ENCODE peak calls at places on chromosomes 12 and 14, in four cellular contexts. K is SK-N-SH, N is K562, G is GM12878. Z is an unnamed sample.

GRCh38 chr14:66330218-66330617 is 156.0 kb upstream of the CCDC196 start:
- DNase-seq in K (no peak), N (no peak), G (no peak), Z (no peak)

GRCh38 chr14:56274556-56274955 is 156.3 kb downstream of the PELI2 start:
- DNase-seq in K (no peak), N (no peak), G (no peak), Z (no peak)

GRCh38 chr14:67515386-67516079 is 17.6 kb upstream of the PLEKHH1 start:
- DNase-seq in K (no peak), N (no peak), G (no peak), Z (no peak)

GRCh38 chr14:91796622-91797347 is 64.9 kb upstream of the CATSPERB start:
- DNase-seq in K (no peak), N (no peak), G (no peak), Z (no peak)

GRCh38 chr12:123260081-123260480 is 11.6 kb downstream of the CDK2AP1 start:
- DNase-seq in K (no peak), N (no peak), G (no peak), Z (no peak)

GRCh38 chr12:18340796-18341195 is 79.5 kb downstream of the PIK3C2G start:
- DNase-seq in K (no peak), N (no peak), G (no peak), Z (no peak)

GRCh38 chr12:49304161-49304560 is 9.2 kb downstream of the PRPH start:
- DNase-seq in K (peak; percentile 59), N (no peak), G (no peak), Z (no peak)

GRCh38 chr12:87119713-87120112 is 863.5 kb upstream of the MGAT4C start:
- DNase-seq in K (peak; percentile 22), N (no peak), G (no peak), Z (no peak)

GRCh38 chr12:46154221-46154975 is 114.4 kb downstream of the SLC38A1 start:
- DNase-seq in K (no peak), N (no peak), G (no peak), Z (no peak)

GRCh38 chr14:61080591-61081010 is 99.6 kb downstream of the SLC38A6 start:
- DNase-seq in K (no peak), N (no peak), G (peak; percentile 53), Z (no peak)
- TF ChIP-seq NFIC in K (no peak), N (no peak), G (no peak), Z (no peak)

GRCh38 chr12:57377103-57377840 is 53.6 kb downstream of the R3HDM2 start:
- DNase-seq in K (no peak), N (peak; percentile 77), G (no peak), Z (no peak)
- TF ChIP-seq NFIC in K (no peak), N (peak; percentile 44), G (no peak), Z (no peak)

GRCh38 chr14:49882826-49883694 is 9.8 kb upstream of the ARF6 start:
- DNase-seq in K (no peak), N (peak; percentile 64), G (no peak), Z (no peak)

GRCh38 chr14:49880267-49881064 is 12.4 kb upstream of the ARF6 start:
- DNase-seq in K (no peak), N (peak; percentile 55), G (no peak), Z (no peak)

GRCh38 chr14:49881296-49882006 is 11.4 kb upstream of the ARF6 start:
- DNase-seq in K (no peak), N (no peak), G (no peak), Z (no peak)

GRCh38 chr14:49876563-49877127 is 16.2 kb upstream of the ARF6 start:
- DNase-seq in K (no peak), N (no peak), G (no peak), Z (no peak)

GRCh38 chr14:49879683-49880204 is 13.1 kb upstream of the ARF6 start:
- DNase-seq in K (peak; percentile 65), N (peak; percentile 86), G (no peak), Z (peak; percentile 80)
- TF ChIP-seq NFIC in K (no peak), N (no peak), G (no peak), Z (no peak)

DNA sequence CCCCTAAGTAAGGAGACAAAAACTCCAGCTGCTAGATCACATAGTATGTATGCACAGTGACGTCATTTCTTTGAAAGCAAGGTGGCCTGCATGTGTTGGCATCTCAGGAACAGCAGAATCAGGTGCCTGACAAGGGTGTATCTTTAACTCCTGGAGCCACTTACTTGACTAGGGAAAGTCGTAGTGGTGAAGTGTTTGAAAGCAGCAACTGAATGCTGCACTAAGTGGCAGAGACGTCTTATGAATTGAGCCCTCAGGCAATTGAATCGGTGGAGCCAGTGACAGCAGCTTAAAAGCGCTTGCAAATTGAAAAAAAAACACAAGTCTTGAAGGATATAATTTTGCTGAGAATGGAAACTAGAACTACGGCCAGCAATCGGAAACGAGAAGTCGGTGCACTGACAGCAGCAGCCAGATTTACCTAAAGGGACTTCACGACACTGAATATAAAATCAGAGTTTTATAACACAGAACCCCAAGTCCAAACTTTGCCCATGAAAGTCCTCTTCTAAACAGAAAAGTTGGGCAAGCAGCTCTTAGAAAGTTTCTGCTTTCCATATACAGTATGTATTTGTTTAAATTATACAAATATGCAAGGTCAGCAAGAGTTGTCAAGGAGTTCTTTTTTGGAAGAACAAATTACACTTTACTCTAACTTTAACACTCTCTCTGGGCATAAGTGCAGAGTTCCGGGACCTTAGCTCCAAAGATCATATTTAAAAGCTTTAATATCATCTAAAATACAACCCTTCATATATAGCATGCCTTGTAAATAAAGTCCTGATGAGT is 1.1 kb downstream of the IGF1 start:
- DNase-seq in K (no peak), N (peak; percentile 37), G (peak; percentile 62), Z (no peak)
- TF ChIP-seq NFIC in K (no peak), N (no peak), G (peak; percentile 74), Z (no peak)